ENCODE peak calls at places on chromosomes 13 and 19, in four cellular contexts. One of them, this sample, is unnamed.

GRCh38 chr19:45200614-45201013 is 22.0 kb downstream of the BLOC1S3 start:
- DNase-seq in suprapubic skin: no peak
- DNase-seq in heart right ventricle: peak; percentile 31
- DNase-seq in HCT116: no peak
- DNase-seq in this sample: no peak

GRCh38 chr13:30743319-30744055 is 8.1 kb downstream of the ALOX5AP start:
- DNase-seq in HCT116: peak; percentile 76
- DNase-seq in suprapubic skin: no peak
- DNase-seq in heart right ventricle: no peak
- DNase-seq in this sample: peak; percentile 66

GRCh38 chr13:50124536-50125305 is 109.5 kb downstream of the KCNRG start:
- DNase-seq in heart right ventricle: peak; percentile 54
- DNase-seq in HCT116: no peak
- DNase-seq in suprapubic skin: peak; percentile 98
- DNase-seq in this sample: peak; percentile 98

GRCh38 chr13:104750377-104750776 is 1684.2 kb upstream of the SLC10A2 start:
- DNase-seq in suprapubic skin: no peak
- DNase-seq in HCT116: no peak
- DNase-seq in heart right ventricle: no peak
- DNase-seq in this sample: no peak

GRCh38 chr13:28628250-28628649 is 30.7 kb upstream of the POMP start:
- DNase-seq in HCT116: no peak
- DNase-seq in heart right ventricle: no peak
- DNase-seq in suprapubic skin: no peak
- DNase-seq in this sample: no peak

GRCh38 chr13:92074658-92075057 is 676.2 kb downstream of the GPC5 start:
- DNase-seq in HCT116: no peak
- DNase-seq in heart right ventricle: no peak
- DNase-seq in suprapubic skin: no peak
- DNase-seq in this sample: no peak

GRCh38 chr13:91308299-91308698 is 39.2 kb upstream of the MIR17HG start:
- DNase-seq in heart right ventricle: no peak
- DNase-seq in suprapubic skin: no peak
- DNase-seq in HCT116: no peak
- DNase-seq in this sample: no peak

GRCh38 chr13:51552027-51552426 is 32.2 kb upstream of the WDFY2 start:
- DNase-seq in suprapubic skin: no peak
- DNase-seq in HCT116: no peak
- DNase-seq in heart right ventricle: no peak
- DNase-seq in this sample: no peak

GRCh38 chr19:44570984-44571684 is 41.7 kb upstream of the CEACAM20 start:
- DNase-seq in heart right ventricle: no peak
- DNase-seq in suprapubic skin: no peak
- DNase-seq in HCT116: peak; percentile 76
- DNase-seq in this sample: peak; percentile 71

GRCh38 chr13:66803759-66804456 is 426.2 kb downstream of the PCDH9 start:
- DNase-seq in suprapubic skin: no peak
- DNase-seq in heart right ventricle: no peak
- DNase-seq in HCT116: no peak
- DNase-seq in this sample: no peak

GRCh38 chr19:51726049-51726448 is 2.3 kb upstream of the HAS1 start:
- DNase-seq in heart right ventricle: peak; percentile 29
- DNase-seq in suprapubic skin: peak; percentile 90
- DNase-seq in HCT116: no peak
- DNase-seq in this sample: no peak

GRCh38 chr19:50409347-50409746 is 9.4 kb upstream of the SPIB start:
- DNase-seq in suprapubic skin: no peak
- DNase-seq in HCT116: no peak
- DNase-seq in heart right ventricle: no peak
- DNase-seq in this sample: no peak

GRCh38 chr19:18001837-18002345 is 6.1 kb upstream of the ARRDC2 start:
- DNase-seq in HCT116: no peak
- DNase-seq in suprapubic skin: no peak
- DNase-seq in heart right ventricle: no peak
- DNase-seq in this sample: no peak

GRCh38 chr19:29620931-29621351 is 14.9 kb downstream of the POP4 start:
- DNase-seq in suprapubic skin: no peak
- DNase-seq in HCT116: no peak
- DNase-seq in heart right ventricle: no peak
- DNase-seq in this sample: peak; percentile 50

GRCh38 chr13:58434943-58435342 is 803.4 kb downstream of the PCDH17 start:
- DNase-seq in suprapubic skin: no peak
- DNase-seq in heart right ventricle: no peak
- DNase-seq in HCT116: no peak
- DNase-seq in this sample: no peak

DNA sequence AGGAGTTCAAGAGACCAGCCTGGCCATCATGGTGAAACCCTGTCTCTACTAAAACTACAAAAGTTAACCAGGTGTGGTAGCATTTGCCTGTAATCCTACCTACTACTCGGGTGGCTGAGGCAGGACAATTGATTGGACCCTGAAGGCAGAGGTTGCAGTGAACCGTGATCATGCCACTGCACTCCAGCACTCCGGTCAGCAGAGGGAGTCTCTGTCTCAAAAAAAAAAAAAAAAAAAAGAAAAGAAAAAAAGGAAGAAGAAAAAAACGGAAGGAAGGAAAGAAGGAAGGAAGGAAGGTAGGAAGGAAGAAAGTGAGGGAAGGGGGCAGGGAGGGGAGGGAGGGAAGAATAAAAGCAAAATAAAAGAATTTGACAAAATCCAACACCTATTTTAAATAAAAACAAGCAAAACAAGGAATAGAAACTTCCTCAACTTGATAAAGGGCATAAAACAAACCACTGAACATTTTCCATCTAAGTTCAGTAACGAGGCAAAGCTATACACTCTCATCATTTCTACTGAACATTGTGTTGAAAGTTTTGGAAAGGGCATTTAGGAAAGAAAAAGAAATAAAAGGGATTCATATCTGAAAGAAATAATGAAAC is 411.6 kb upstream of the SLITRK5 start:
- DNase-seq in suprapubic skin: no peak
- DNase-seq in HCT116: peak; percentile 13
- DNase-seq in heart right ventricle: no peak
- DNase-seq in this sample: no peak
- TF ChIP-seq CTCF in suprapubic skin: no peak
- TF ChIP-seq CTCF in HCT116: peak; percentile 7
- TF ChIP-seq CTCF in heart right ventricle: peak; percentile 47
- TF ChIP-seq CTCF in this sample: no peak

DNA sequence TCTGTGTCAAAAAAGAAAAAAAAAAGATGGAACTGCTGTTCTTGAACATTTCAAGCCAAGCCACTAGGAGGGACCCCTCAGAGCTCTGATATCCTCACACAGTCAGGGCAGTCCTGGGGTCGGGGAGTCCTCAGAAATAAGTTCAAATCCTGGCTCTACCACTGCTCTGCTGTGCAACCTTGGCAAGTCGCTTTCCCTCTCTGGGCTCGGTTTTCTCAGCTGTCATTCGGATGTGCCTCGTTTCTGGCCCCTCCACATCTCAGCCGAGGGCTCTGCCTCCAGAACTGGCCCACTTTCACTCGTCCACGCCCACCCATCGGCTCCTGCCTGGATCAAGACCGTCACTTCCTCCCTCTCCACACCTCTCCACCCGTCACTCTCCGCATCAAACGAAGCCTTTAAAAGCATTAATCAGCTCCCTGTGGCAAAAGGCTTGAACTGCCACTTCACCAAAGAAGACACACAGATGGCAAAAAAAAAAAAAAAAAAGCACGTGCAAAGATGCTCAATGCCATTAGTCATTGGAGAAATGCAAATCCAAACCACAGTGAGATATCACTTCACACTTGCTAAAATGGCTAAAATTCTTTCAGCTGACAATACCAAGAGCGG is 7.4 kb upstream of the ZNRF4 start:
- DNase-seq in heart right ventricle: no peak
- DNase-seq in HCT116: no peak
- DNase-seq in suprapubic skin: no peak
- DNase-seq in this sample: no peak
- H3K4me3 ChIP-seq in heart right ventricle: no peak overlapping the region
- H3K4me3 ChIP-seq in HCT116: no peak overlapping the region
- H3K4me3 ChIP-seq in suprapubic skin: no peak overlapping the region
- H3K4me3 ChIP-seq in this sample: no peak overlapping the region

GRCh38 chr19:55257461-55258411 is 1.1 kb downstream of the PPP6R1 start:
- DNase-seq in HCT116: no peak
- DNase-seq in suprapubic skin: no peak
- DNase-seq in heart right ventricle: no peak
- DNase-seq in this sample: no peak
- H3K4me1 ChIP-seq in HCT116: peaks cover 20% of the 10 kb centered on the region
- H3K4me1 ChIP-seq in suprapubic skin: peaks cover 53% of the 10 kb centered on the region
- H3K4me1 ChIP-seq in heart right ventricle: peaks cover 42% of the 10 kb centered on the region
- H3K4me1 ChIP-seq in this sample: peaks cover 44% of the 10 kb centered on the region

DNA sequence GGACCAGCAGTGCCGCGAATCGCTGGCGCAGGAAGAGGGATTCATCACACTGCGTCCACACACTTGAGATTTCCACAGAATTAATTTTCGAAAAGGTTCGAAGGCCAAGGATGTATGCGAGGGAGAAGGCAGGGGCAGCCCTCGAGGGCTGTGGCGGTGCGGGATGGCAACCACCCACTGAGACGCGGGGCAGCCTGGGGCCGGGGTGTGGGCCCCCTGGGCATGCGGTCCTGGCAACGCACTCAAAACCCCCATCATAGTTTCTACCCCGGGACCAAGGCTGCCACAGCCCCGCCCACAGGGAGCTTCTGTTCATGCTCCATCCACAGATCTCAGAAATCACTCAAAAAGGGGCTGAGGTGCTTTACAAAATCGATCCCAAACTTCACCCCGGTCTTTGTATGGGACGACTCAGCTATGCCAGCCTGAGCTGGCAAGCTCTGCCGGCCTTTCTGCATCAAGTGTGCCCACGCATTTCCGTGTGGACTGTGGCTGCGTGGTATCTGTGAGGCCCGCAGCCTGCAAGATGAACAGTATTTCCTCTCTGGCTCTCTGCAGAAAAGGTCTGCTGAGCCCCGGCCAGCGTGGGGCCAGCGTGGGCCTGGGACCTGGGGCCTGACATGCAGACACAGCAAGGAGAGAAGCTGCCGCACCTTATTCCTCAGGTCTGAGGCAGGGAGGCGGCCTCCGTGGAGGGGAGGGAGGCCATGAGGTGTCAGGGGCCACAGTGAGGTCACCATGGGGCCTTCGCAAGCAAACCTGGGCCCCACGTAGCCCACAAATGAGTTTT is 19.2 kb downstream of the ZNF787 start:
- DNase-seq in suprapubic skin: no peak
- DNase-seq in heart right ventricle: peak; percentile 5
- DNase-seq in HCT116: no peak
- DNase-seq in this sample: peak; percentile 79
- TF ChIP-seq CTCF in suprapubic skin: no peak
- TF ChIP-seq CTCF in heart right ventricle: no peak
- TF ChIP-seq CTCF in HCT116: no peak
- TF ChIP-seq CTCF in this sample: no peak

GRCh38 chr13:44112700-44113329 is 233.1 kb downstream of the LACC1 start:
- DNase-seq in HCT116: no peak
- DNase-seq in heart right ventricle: no peak
- DNase-seq in suprapubic skin: no peak
- DNase-seq in this sample: no peak
- H3K4me3 ChIP-seq in HCT116: no peak overlapping the region
- H3K4me3 ChIP-seq in heart right ventricle: no peak overlapping the region
- H3K4me3 ChIP-seq in suprapubic skin: no peak overlapping the region
- H3K4me3 ChIP-seq in this sample: no peak overlapping the region

GRCh38 chr19:41796362-41796761 is at the start of gene CEACAM3:
- DNase-seq in suprapubic skin: no peak
- DNase-seq in HCT116: no peak
- DNase-seq in heart right ventricle: no peak
- DNase-seq in this sample: no peak

GRCh38 chr19:41801682-41802317 is 5.4 kb downstream of the CEACAM3 start:
- DNase-seq in suprapubic skin: no peak
- DNase-seq in HCT116: no peak
- DNase-seq in heart right ventricle: no peak
- DNase-seq in this sample: no peak

GRCh38 chr19:41801031-41801430 is 4.6 kb downstream of the CEACAM3 start:
- DNase-seq in heart right ventricle: no peak
- DNase-seq in HCT116: no peak
- DNase-seq in suprapubic skin: no peak
- DNase-seq in this sample: no peak

GRCh38 chr19:41802770-41803169 is 6.4 kb downstream of the CEACAM3 start:
- DNase-seq in HCT116: no peak
- DNase-seq in suprapubic skin: no peak
- DNase-seq in heart right ventricle: no peak
- DNase-seq in this sample: no peak

DNA sequence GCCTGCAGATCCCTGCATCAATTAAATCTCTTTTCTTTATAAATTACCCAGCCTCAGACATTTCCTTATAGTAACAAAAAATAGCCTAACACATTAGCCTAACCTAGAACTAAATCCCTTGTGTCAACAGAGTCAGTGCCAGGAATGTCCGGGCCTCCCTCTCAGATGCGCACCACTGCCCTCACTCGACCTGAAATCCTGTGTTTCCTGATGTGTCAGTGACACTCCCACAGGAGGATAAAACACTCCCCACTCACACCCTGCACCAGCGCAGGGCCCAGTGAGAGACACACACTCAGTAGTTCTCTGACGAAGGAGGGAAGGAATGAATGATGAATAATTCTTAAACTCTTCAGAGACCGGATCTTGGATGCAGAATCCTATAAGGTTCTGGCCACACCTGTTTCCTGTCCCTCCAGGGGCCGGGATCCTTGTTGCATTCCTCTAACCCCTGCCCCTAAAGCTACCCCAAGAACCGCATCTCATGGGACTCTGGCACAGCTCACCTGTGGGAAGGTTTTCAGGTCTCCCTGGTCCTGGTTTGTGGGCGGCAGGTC is 3.1 kb downstream of the CEACAM3 start:
- DNase-seq in heart right ventricle: no peak
- DNase-seq in suprapubic skin: no peak
- DNase-seq in HCT116: no peak
- DNase-seq in this sample: no peak
- H3K4me1 ChIP-seq in heart right ventricle: no peaks in the 10 kb centered on the region
- H3K4me1 ChIP-seq in suprapubic skin: no peaks in the 10 kb centered on the region
- H3K4me1 ChIP-seq in HCT116: no peaks in the 10 kb centered on the region
- H3K4me1 ChIP-seq in this sample: peaks cover 6% of the 10 kb centered on the region